ENCODE peak calls at places on chromosomes 7 and 10, in nine cellular contexts. S is nucleus accumbens, V is SJSA1, C is aorta, A is lung microvascular endothelial cell, P is ureter, B is NCI-H1105, O is GM04503, Z is epithelial cell of proximal tubule. K is an unnamed sample.

GRCh38 chr10:42975558-42976352 is 101.1 kb upstream of the RET start:
- DNase-seq in S (no peak), V (no peak), C (no peak), A (peak), P (peak), B (no peak), O (no peak), Z (no peak), K (no peak)

GRCh38 chr10:129966831-129967578 is 2.9 kb upstream of the EBF3 start:
- DNase-seq in S (no peak), V (no peak), C (peak), A (no peak), P (no peak), B (no peak), O (no peak), Z (no peak), K (no peak)

GRCh38 chr7:66741706-66742053 is 1.1 kb downstream of the RABGEF1 start:
- DNase-seq in S (no peak), V (peak), C (peak), A (peak), P (no peak), B (no peak), O (no peak), Z (no peak), K (no peak)

GRCh38 chr7:94368371-94368791 is 26.3 kb upstream of the COL1A2 start:
- DNase-seq in S (no peak), V (peak), C (no peak), A (peak), P (no peak), B (peak), O (peak), Z (no peak), K (no peak)

GRCh38 chr7:38512704-38513103 is 118.5 kb downstream of the AMPH start:
- DNase-seq in S (no peak), V (no peak), C (no peak), A (no peak), P (no peak), B (no peak), O (no peak), Z (no peak), K (no peak)

GRCh38 chr10:113087082-113088029 is 137.3 kb downstream of the TCF7L2 start:
- DNase-seq in S (no peak), V (peak), C (peak), A (peak), P (peak), B (no peak), O (peak), Z (peak), K (no peak)

GRCh38 chr7:24349339-24349738 is 65.3 kb downstream of the NPY start:
- DNase-seq in S (no peak), V (no peak), C (no peak), A (no peak), P (no peak), B (no peak), O (no peak), Z (no peak), K (no peak)

GRCh38 chr10:132460691-132461090 is 63.7 kb downstream of the PWWP2B start:
- DNase-seq in S (no peak), V (no peak), C (peak), A (no peak), P (no peak), B (no peak), O (no peak), Z (no peak), K (no peak)